ENCODE peak calls at places on chromosome 15, in eight cellular contexts. Z, V, A, F, T, P, H and Y are unnamed samples. For H3K27me3, the result is how much of the 10 kb centered on the place peaks cover.

GRCh38 chr15:66758844-66759243 is 56.8 kb downstream of the SMAD6 start:
- DNase-seq in P (no peak), Z (no peak), F (no peak), H (no peak), V (no peak), T (no peak), A (no peak), Y (no peak)

GRCh38 chr15:69491051-69491505 is 38.5 kb downstream of the RPLP1 start:
- DNase-seq in A (peak), F (no peak), H (no peak), Z (no peak), P (no peak), V (no peak), T (no peak), Y (no peak)

GRCh38 chr15:27092404-27092803 is 121.4 kb downstream of the GABRG3 start:
- DNase-seq in A (no peak), T (no peak), H (no peak), V (no peak), Z (no peak), F (no peak), P (no peak), Y (no peak)

GRCh38 chr15:88470625-88471372 is 3.3 kb downstream of the MRPS11 start:
- DNase-seq in A (no peak), V (no peak), F (no peak), T (no peak), Z (no peak), H (no peak), P (no peak), Y (no peak)

GRCh38 chr15:88574646-88575045 is 28.2 kb upstream of the DET1 start:
- DNase-seq in A (no peak), H (no peak), T (no peak), Z (no peak), F (no peak), V (no peak), P (no peak), Y (no peak)

GRCh38 chr15:71780349-71780976 is 29.9 kb upstream of the NR2E3 start:
- DNase-seq in V (no peak), F (no peak), P (peak), H (peak), Z (no peak), A (no peak), T (no peak), Y (peak)

GRCh38 chr15:91609231-91609630 is 244.3 kb upstream of the SLCO3A1 start:
- DNase-seq in H (no peak), A (no peak), T (no peak), P (no peak), F (no peak), V (no peak), Z (no peak), Y (no peak)

GRCh38 chr15:55434989-55435825 is 26.9 kb downstream of the PIERCE2 start:
- DNase-seq in T (no peak), Z (no peak), A (no peak), F (no peak), H (no peak), V (no peak), P (peak), Y (no peak)

GRCh38 chr15:69060744-69061143 is 46.2 kb downstream of the NOX5 start:
- DNase-seq in P (no peak), H (no peak), V (no peak), Z (no peak), T (no peak), A (no peak), F (no peak), Y (no peak)

GRCh38 chr15:40470423-40471104 is at the start of gene CHST14:
- DNase-seq in Z (no peak), H (peak), F (peak), P (peak), A (peak), V (peak), T (peak), Y (peak)

GRCh38 chr15:100601628-100602063 is 338 bp downstream of the LINS1 start:
- DNase-seq in Z (no peak), P (no peak), H (no peak), V (no peak), A (no peak), F (no peak), T (no peak), Y (no peak)

GRCh38 chr15:70165811-70166284 is 68.1 kb upstream of the TLE3 start:
- DNase-seq in F (no peak), V (peak), Z (no peak), A (no peak), P (peak), T (no peak), H (no peak), Y (peak)

GRCh38 chr15:91911878-91912277 is 58.4 kb downstream of the SLCO3A1 start:
- DNase-seq in P (no peak), T (no peak), F (no peak), Z (no peak), V (no peak), A (no peak), H (no peak), Y (no peak)

GRCh38 chr15:85689729-85690128 is 105.0 kb downstream of the KLHL25 start:
- DNase-seq in T (peak), Z (no peak), P (peak), F (peak), H (peak), A (no peak), V (peak), Y (no peak)

GRCh38 chr15:64743691-64744090 is 31.7 kb downstream of the RBPMS2 start:
- DNase-seq in Z (no peak), F (no peak), P (no peak), V (no peak), T (no peak), H (no peak), A (no peak), Y (no peak)

GRCh38 chr15:45138814-45139765 is 9.3 kb downstream of the DUOX1 start:
- DNase-seq in Z (no peak), H (no peak), A (no peak), F (no peak), V (no peak), P (no peak), T (peak), Y (no peak)

GRCh38 chr15:65769482-65769881 is 22.6 kb downstream of the DENND4A start:
- DNase-seq in H (no peak), P (no peak), F (no peak), V (no peak), Z (no peak), A (no peak), T (no peak), Y (no peak)

GRCh38 chr15:85771781-85772445 is 22.8 kb downstream of the KLHL25 start:
- DNase-seq in P (peak), A (peak), H (peak), F (peak), V (no peak), T (no peak), Z (no peak), Y (no peak)

GRCh38 chr15:85482896-85483295 is 102.5 kb downstream of the AKAP13 start:
- DNase-seq in Z (no peak), H (no peak), T (no peak), F (no peak), V (no peak), P (no peak), A (no peak), Y (no peak)

GRCh38 chr15:89486726-89487050 is 9.7 kb downstream of the RHCG start:
- DNase-seq in H (peak), F (no peak), P (no peak), Z (peak), T (no peak), V (no peak), A (no peak), Y (peak)

GRCh38 chr15:74723754-74724334 is 1.5 kb downstream of the CYP1A1 start:
- DNase-seq in V (no peak), P (peak), F (no peak), T (no peak), A (no peak), H (no peak), Z (no peak), Y (no peak)

GRCh38 chr15:22869856-22870255 is 31.4 kb downstream of the NIPA2 start:
- DNase-seq in F (no peak), Z (no peak), H (no peak), A (no peak), P (no peak), T (no peak), V (no peak), Y (no peak)

DNA sequence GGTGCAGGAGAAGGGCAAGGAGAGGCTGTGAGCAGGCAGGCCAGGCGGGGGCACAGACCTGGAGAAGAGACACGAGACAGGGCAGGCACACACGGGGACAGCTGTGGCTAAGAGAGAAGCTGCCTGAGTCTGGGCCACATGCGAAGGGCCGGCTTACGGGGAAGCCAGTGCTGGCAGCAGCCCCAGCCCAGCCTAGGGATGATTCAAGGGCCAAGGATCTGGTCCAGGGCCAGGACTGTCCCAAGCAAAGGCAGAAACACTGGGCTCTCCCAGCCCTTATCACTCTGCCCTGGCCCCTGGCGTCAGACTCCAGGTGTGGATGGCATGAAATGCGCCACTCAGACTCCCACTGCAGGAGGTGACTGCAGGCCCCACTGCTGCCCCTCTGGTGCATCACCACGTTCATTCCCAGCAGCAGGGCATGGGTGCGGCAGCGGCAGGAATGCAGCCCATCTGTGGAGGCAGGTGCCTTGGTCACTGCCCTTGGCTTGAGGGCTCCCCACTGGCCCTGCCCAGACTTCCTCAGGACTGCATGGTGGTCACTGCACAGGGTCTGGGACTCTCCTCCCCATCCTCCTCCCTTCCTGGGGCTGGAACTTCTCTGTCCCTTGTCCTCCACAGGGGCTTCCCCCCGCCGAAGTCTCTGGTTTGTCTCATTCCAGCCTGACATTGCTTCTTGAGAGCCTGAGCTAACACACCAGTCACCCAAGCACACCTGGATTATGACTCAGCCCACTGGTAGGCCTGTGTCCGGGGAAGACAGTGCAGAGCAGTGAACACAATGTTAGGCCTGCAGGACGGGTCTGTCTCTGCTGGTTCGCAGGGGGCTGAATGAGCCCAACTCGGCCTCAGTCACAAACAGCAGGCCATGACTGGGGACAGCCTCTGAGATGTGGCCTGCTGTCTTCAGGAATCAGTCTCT is 69.3 kb downstream of the TBC1D2B start:
- DNase-seq in Z (no peak), F (peak), V (peak), H (peak), P (no peak), T (no peak), A (peak), Y (no peak)
- TF ChIP-seq POLR2A in Z (no peak), F (no peak), V (no peak), H (no peak), P (no peak), T (no peak), A (no peak), Y (no peak)

GRCh38 chr15:82124331-82125263 is 78.8 kb upstream of the MEX3B start:
- DNase-seq in F (no peak), Z (no peak), V (no peak), H (no peak), T (no peak), A (no peak), P (no peak), Y (no peak)
- TF ChIP-seq CTCF in F (no peak), Z (no peak), V (no peak), H (no peak), T (no peak), A (no peak), P (no peak), Y (no peak)

GRCh38 chr15:96353931-96354730 is 23.6 kb downstream of the NR2F2 start:
- DNase-seq in T (peak), A (no peak), P (peak), Z (no peak), H (no peak), F (peak), V (peak), Y (no peak)

GRCh38 chr15:96354731-96355560 is 24.4 kb downstream of the NR2F2 start:
- DNase-seq in V (no peak), P (peak), A (no peak), Z (no peak), F (no peak), H (no peak), T (no peak), Y (no peak)

GRCh38 chr15:96352594-96353377 is 22.3 kb downstream of the NR2F2 start:
- DNase-seq in P (peak), H (no peak), T (no peak), Z (no peak), A (no peak), V (no peak), F (no peak), Y (peak)

GRCh38 chr15:96351801-96352593 is 21.5 kb downstream of the NR2F2 start:
- DNase-seq in Z (no peak), P (peak), A (no peak), T (peak), H (no peak), F (peak), V (peak), Y (peak)

DNA sequence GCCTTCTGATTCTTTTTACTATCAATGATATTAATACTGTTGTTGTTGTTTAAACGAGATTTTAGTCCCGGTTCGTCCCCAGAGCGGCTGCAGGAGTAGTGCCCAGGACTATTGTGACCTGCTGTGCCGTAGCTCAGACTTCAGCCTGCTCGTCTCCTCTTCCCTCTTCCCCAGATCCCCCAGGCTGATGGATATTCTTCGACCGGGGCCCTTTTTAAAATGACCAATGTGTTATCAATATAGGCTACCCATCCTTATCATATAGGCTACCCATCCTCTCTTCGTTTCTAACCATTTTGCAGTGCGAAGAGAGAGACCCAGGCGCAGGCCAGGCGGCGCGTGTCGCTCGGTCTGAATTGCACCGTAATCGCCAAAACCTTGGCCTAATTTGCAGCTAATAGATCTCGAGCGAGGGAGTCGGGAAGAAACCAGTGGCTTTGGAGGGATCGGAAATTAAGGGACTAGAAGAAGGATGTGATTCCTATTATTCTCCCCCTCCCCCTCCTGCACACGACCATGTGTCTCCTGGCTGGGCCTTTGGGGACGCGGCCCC is 23.0 kb downstream of the NR2F2 start:
- DNase-seq in A (no peak), F (no peak), V (no peak), T (no peak), Z (no peak), P (no peak), H (no peak), Y (no peak)
- H3K27me3 ChIP-seq in A (under half), F (under half), V (under half), T (under half), Z (under half), P (under half), H (half or more), Y (under half)

GRCh38 chr15:101723161-101723873 is 956 bp downstream of the TARS3 start:
- DNase-seq in Z (no peak), F (no peak), V (no peak), T (no peak), H (peak), A (no peak), P (peak), Y (peak)
- TF ChIP-seq POLR2A in Z (no peak), F (no peak), V (no peak), T (no peak), H (no peak), A (no peak), P (no peak), Y (no peak)

GRCh38 chr15:29613951-29614382 is 208.3 kb downstream of the TJP1 start:
- DNase-seq in F (no peak), A (no peak), T (no peak), V (no peak), H (no peak), Z (no peak), P (no peak), Y (no peak)
- TF ChIP-seq CTCF in F (no peak), A (no peak), T (no peak), V (no peak), H (peak), Z (peak), P (no peak), Y (no peak)